ENCODE peak calls at places on chromosome 12, in eight cellular contexts. R, I, W, Q, S, M, Z and X are unnamed samples.
A peak's percentile ranks its signal among the peaks of the same experiment; 100 is the strongest.

GRCh38 chr12:116393859-116394650 is 116.6 kb upstream of the MED13L start:
- DNase-seq in R (no peak), I (no peak), W (no peak), Q (no peak), S (no peak), M (no peak), Z (no peak), X (no peak)

GRCh38 chr12:47207005-47207717 is 127.4 kb upstream of the AMIGO2 start:
- DNase-seq in R (no peak), I (peak; percentile 50), W (no peak), Q (no peak), S (no peak), M (peak; percentile 39), Z (no peak), X (no peak)

GRCh38 chr12:122308811-122309210 is 42.5 kb upstream of the VPS33A start:
- DNase-seq in R (no peak), I (no peak), W (no peak), Q (no peak), S (no peak), M (no peak), Z (no peak), X (no peak)

GRCh38 chr12:23899434-23899833 is 50.0 kb downstream of the SOX5 start:
- DNase-seq in R (no peak), I (no peak), W (no peak), Q (no peak), S (no peak), M (no peak), Z (no peak), X (no peak)

GRCh38 chr12:103799504-103800251 is 41.4 kb downstream of the NT5DC3 start:
- DNase-seq in R (no peak), I (no peak), W (peak; percentile 34), Q (peak; percentile 44), S (no peak), M (no peak), Z (no peak), X (no peak)

GRCh38 chr12:59736786-59737185 is 141.0 kb downstream of the SLC16A7 start:
- DNase-seq in R (no peak), I (no peak), W (no peak), Q (peak; percentile 39), S (no peak), M (no peak), Z (no peak), X (no peak)

GRCh38 chr12:74897425-74898211 is 312.0 kb downstream of the KCNC2 start:
- DNase-seq in R (no peak), I (no peak), W (no peak), Q (no peak), S (no peak), M (no peak), Z (no peak), X (no peak)

GRCh38 chr12:27542628-27543027 is 18.6 kb downstream of the PPFIBP1 start:
- DNase-seq in R (no peak), I (no peak), W (no peak), Q (no peak), S (no peak), M (no peak), Z (no peak), X (no peak)

GRCh38 chr12:109047081-109047805 is 5.1 kb upstream of the USP30 start:
- DNase-seq in R (no peak), I (no peak), W (no peak), Q (no peak), S (no peak), M (no peak), Z (no peak), X (no peak)

GRCh38 chr12:45268672-45269406 is 52.9 kb downstream of the ANO6 start:
- DNase-seq in R (no peak), I (no peak), W (peak; percentile 76), Q (peak; percentile 92), S (no peak), M (no peak), Z (peak; percentile 70), X (no peak)

GRCh38 chr12:122067966-122068365 is 10.6 kb upstream of the MLXIP start:
- DNase-seq in R (peak; percentile 57), I (no peak), W (no peak), Q (peak; percentile 46), S (peak; percentile 84), M (no peak), Z (no peak), X (no peak)

GRCh38 chr12:56267443-56268071 is 815 bp downstream of the COQ10A start:
- DNase-seq in R (no peak), I (no peak), W (no peak), Q (peak; percentile 58), S (no peak), M (no peak), Z (no peak), X (no peak)

GRCh38 chr12:65605019-65605418 is 219.3 kb upstream of the HMGA2 start:
- DNase-seq in R (no peak), I (no peak), W (no peak), Q (no peak), S (no peak), M (no peak), Z (no peak), X (no peak)

GRCh38 chr12:48814313-48815280 is 3.7 kb upstream of the CACNB3 start:
- DNase-seq in R (peak; percentile 73), I (peak; percentile 60), W (peak; percentile 87), Q (peak; percentile 82), S (peak; percentile 98), M (peak; percentile 50), Z (peak; percentile 97), X (peak; percentile 26)

GRCh38 chr12:8609061-8609570 is 3.5 kb downstream of the AICDA start:
- DNase-seq in R (no peak), I (no peak), W (no peak), Q (peak; percentile 35), S (no peak), M (no peak), Z (no peak), X (no peak)
- H3K27ac ChIP-seq in R (no peak overlapping the region), I (no peak overlapping the region), W (no peak overlapping the region), Q (no peak overlapping the region), S (no peak overlapping the region), M (no peak overlapping the region), Z (no peak overlapping the region), X (no peak overlapping the region)

GRCh38 chr12:124698998-124699305 is 131.5 kb upstream of the NCOR2 start:
- DNase-seq in R (no peak), I (no peak), W (no peak), Q (no peak), S (no peak), M (no peak), Z (no peak), X (no peak)
- H3K27ac ChIP-seq in R (no peak overlapping the region), I (no peak overlapping the region), W (peak overlapping the region; percentile 59), Q (peak overlapping the region; percentile 68), S (peak overlapping the region; percentile 82), M (no peak overlapping the region), Z (no peak overlapping the region), X (peak overlapping the region; percentile 96)

GRCh38 chr12:110725267-110725666 is 17.4 kb downstream of the PPP1CC start:
- DNase-seq in R (no peak), I (no peak), W (no peak), Q (no peak), S (no peak), M (no peak), Z (no peak), X (no peak)

GRCh38 chr12:110718222-110718908 is 24.3 kb downstream of the PPP1CC start:
- DNase-seq in R (no peak), I (no peak), W (no peak), Q (no peak), S (no peak), M (no peak), Z (no peak), X (no peak)

GRCh38 chr12:110726018-110726417 is 16.7 kb downstream of the PPP1CC start:
- DNase-seq in R (no peak), I (no peak), W (no peak), Q (no peak), S (no peak), M (no peak), Z (no peak), X (no peak)

GRCh38 chr12:110717037-110717436 is 25.7 kb downstream of the PPP1CC start:
- DNase-seq in R (no peak), I (no peak), W (no peak), Q (no peak), S (no peak), M (no peak), Z (no peak), X (no peak)

DNA sequence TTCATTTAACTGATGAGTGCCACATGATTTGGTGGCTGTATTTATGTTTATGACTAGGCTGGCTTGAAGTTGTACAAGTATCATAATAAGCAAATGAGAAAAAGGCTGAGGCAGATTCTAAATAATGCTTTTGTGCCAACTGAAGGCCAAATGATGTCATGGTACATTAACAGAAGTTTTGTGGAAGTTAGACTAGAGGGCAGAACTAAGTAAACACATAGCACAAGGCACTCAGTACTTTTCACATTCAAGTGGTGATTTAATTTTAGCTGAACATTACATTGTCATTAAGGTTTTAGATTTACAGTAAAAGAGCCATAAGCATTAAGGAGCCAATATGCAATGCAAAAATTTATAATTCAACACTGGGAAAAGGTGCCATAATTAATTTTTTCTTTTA is 21.1 kb downstream of the PPP1CC start:
- DNase-seq in R (no peak), I (no peak), W (no peak), Q (no peak), S (no peak), M (no peak), Z (no peak), X (no peak)
- H3K27ac ChIP-seq in R (no peak overlapping the region), I (no peak overlapping the region), W (no peak overlapping the region), Q (no peak overlapping the region), S (no peak overlapping the region), M (no peak overlapping the region), Z (no peak overlapping the region), X (no peak overlapping the region)

DNA sequence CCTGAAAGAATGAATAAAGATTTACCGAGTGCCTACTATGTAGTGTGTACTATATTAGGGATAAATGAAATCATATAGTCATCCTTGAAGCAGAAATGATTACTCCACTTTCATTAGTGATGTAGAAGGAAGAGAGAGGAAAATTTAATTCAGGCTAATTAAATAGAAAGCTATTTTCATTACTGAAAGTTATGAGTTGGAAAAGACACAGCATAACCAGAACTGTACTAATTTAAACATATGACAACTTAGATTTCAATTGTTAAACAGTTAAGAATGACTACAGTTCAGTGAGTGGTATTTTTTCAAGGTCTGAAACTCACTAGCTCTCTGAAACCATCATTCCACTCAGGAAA is 62.5 kb downstream of the EPS8 start:
- DNase-seq in R (no peak), I (no peak), W (no peak), Q (no peak), S (no peak), M (no peak), Z (no peak), X (no peak)
- H3K27ac ChIP-seq in R (no peak overlapping the region), I (no peak overlapping the region), W (peak overlapping the region; percentile 76), Q (no peak overlapping the region), S (peak overlapping the region; percentile 2), M (no peak overlapping the region), Z (no peak overlapping the region), X (peak overlapping the region; percentile 74)

GRCh38 chr12:51972849-51973273 is 21.4 kb downstream of the ACVR1B start:
- DNase-seq in R (peak; percentile 44), I (no peak), W (peak; percentile 47), Q (peak; percentile 46), S (no peak), M (peak; percentile 52), Z (no peak), X (no peak)
- H3K27ac ChIP-seq in R (peak overlapping the region; percentile 58), I (no peak overlapping the region), W (peak overlapping the region; percentile 18), Q (peak overlapping the region; percentile 65), S (peak overlapping the region; percentile 83), M (peak overlapping the region; percentile 29), Z (peak overlapping the region; percentile 8), X (no peak overlapping the region)

GRCh38 chr12:111450676-111451075 is 45.0 kb downstream of the SH2B3 start:
- DNase-seq in R (no peak), I (no peak), W (no peak), Q (peak; percentile 23), S (no peak), M (no peak), Z (peak; percentile 43), X (no peak)
- H3K27ac ChIP-seq in R (no peak overlapping the region), I (no peak overlapping the region), W (peak overlapping the region; percentile 34), Q (peak overlapping the region; percentile 6), S (peak overlapping the region; percentile 89), M (no peak overlapping the region), Z (no peak overlapping the region), X (peak overlapping the region; percentile 39)